ENCODE peak calls at places on chromosomes 4 and X, in four cellular contexts. D, J, P and L are unnamed samples.

GRCh38 chr4:26878729-26879415 is 18.2 kb downstream of the STIM2 start:
- DNase-seq in D (no peak), J (peak), P (no peak), L (no peak)

GRCh38 chr4:155042014-155042413 is 166.4 kb upstream of the NPY2R start:
- DNase-seq in D (no peak), J (no peak), P (no peak), L (no peak)

GRCh38 chr4:24003926-24004325 is 114.1 kb upstream of the PPARGC1A start:
- DNase-seq in D (no peak), J (peak), P (no peak), L (no peak)

GRCh38 chr4:8197521-8197920 is 1.6 kb upstream of the SH3TC1 start:
- DNase-seq in D (no peak), J (no peak), P (no peak), L (no peak)

GRCh38 chrX:153517941-153518834 is 746 bp downstream of the ATP2B3 start:
- DNase-seq in D (no peak), J (no peak), P (no peak), L (no peak)

GRCh38 chr4:165288639-165289428 is 38.6 kb upstream of the MSMO1 start:
- DNase-seq in D (no peak), J (peak), P (no peak), L (no peak)

GRCh38 chrX:150575415-150575814 is 7.0 kb downstream of the MTM1 start:
- DNase-seq in D (no peak), J (peak), P (no peak), L (no peak)

GRCh38 chr4:139300431-139301142 is 718 bp upstream of the NAA15 start:
- DNase-seq in D (peak), J (peak), P (no peak), L (no peak)

GRCh38 chr4:40197879-40198689 is 1.3 kb downstream of the RHOH start:
- DNase-seq in D (no peak), J (no peak), P (no peak), L (no peak)

GRCh38 chr4:74268643-74269042 is 39.6 kb upstream of the EPGN start:
- DNase-seq in D (no peak), J (no peak), P (no peak), L (no peak)

GRCh38 chr4:3443750-3444309 is 2.1 kb downstream of the HGFAC start:
- DNase-seq in D (peak), J (no peak), P (no peak), L (no peak)
- TF ChIP-seq CTCF in D (no peak), J (no peak), P (no peak), L (no peak)

DNA sequence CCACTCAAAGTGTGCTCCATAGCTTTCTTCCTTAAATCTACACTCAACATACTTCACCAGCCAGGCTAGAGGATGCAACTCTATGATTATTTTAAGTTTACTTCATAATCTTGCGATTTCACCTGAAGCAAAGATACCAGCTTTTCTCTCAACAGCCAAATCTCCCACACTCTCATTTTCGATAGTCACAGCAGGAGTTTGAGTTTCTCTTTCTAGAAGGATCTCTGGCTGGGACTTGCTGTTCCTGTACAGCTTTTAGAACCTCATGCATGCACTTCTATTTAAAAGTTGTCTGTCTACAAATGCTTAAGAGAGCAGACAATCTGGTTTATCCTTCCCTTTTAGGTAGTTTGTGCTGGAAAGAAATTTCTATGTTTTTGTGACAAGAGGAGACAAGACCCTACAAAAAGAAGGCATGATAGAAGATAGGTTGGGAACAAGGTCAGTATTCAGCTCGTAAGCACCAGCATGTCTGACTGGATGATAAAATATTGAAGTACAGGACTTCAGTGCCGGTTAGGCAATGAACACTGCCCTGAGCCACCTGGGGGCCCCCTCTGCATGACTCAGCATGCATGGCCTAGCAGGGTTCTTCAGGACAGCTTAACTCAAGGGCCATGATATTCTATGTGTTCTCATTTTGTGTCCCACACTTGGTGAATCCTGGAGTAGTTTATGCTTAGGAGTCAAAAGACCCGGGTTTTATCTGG is 65.6 kb downstream of the ATXN3L start:
- DNase-seq in D (peak), J (peak), P (no peak), L (peak)
- TF ChIP-seq CTCF in D (peak), J (peak), P (peak), L (no peak)

GRCh38 chr4:82773049-82773448 is 25.5 kb downstream of the SCD5 start:
- DNase-seq in D (no peak), J (no peak), P (no peak), L (no peak)
- TF ChIP-seq CTCF in D (no peak), J (no peak), P (no peak), L (no peak)

GRCh38 chr4:37279894-37280592 is 35.5 kb downstream of the NWD2 start:
- DNase-seq in D (no peak), J (no peak), P (no peak), L (no peak)

GRCh38 chr4:37279121-37279520 is 34.6 kb downstream of the NWD2 start:
- DNase-seq in D (no peak), J (no peak), P (no peak), L (no peak)
- TF ChIP-seq CTCF in D (no peak), J (no peak), P (no peak), L (no peak)